ENCODE peak calls at places on chromosomes 4 and X, in eight cellular contexts. V, R, M, I, T, K, F and Z are unnamed samples.

GRCh38 chr4:6907658-6908191 is 1.9 kb upstream of the TBC1D14 start:
- DNase-seq in K (no peak), V (peak), I (peak), T (no peak), F (peak), M (peak), R (peak), Z (peak)

GRCh38 chrX:46831620-46832327 is 5.1 kb upstream of the RP2 start:
- DNase-seq in V (no peak), M (no peak), T (no peak), K (no peak), I (peak), R (no peak), F (no peak), Z (no peak)

GRCh38 chr4:20687894-20688293 is 12.4 kb upstream of the PACRGL start:
- DNase-seq in K (no peak), V (no peak), T (no peak), I (peak), F (peak), R (no peak), M (no peak), Z (peak)

GRCh38 chrX:110341189-110342035 is 17.2 kb upstream of the RTL9 start:
- DNase-seq in T (no peak), V (no peak), R (no peak), F (no peak), K (no peak), M (no peak), I (peak), Z (no peak)

GRCh38 chrX:22220941-22221340 is 51.8 kb upstream of the CBLL2 start:
- DNase-seq in F (no peak), V (no peak), K (no peak), I (peak), M (no peak), T (no peak), R (peak), Z (no peak)

GRCh38 chrX:118928126-118928525 is 46.3 kb upstream of the LONRF3 start:
- DNase-seq in V (no peak), F (peak), R (no peak), M (no peak), K (no peak), T (no peak), I (no peak), Z (no peak)

GRCh38 chr4:144644368-144645101 is 1.4 kb upstream of the HHIP start:
- DNase-seq in F (no peak), M (peak), I (no peak), K (no peak), T (no peak), V (no peak), R (no peak), Z (no peak)

GRCh38 chr4:176500894-176501293 is 181.1 kb downstream of the SPCS3 start:
- DNase-seq in M (no peak), F (no peak), R (no peak), V (no peak), I (no peak), T (no peak), K (no peak), Z (no peak)

GRCh38 chr4:185716008-185716976 is 95.7 kb downstream of the SORBS2 start:
- DNase-seq in R (no peak), K (no peak), M (no peak), V (no peak), F (peak), I (no peak), T (no peak), Z (peak)

GRCh38 chrX:131728295-131729145 is 184.6 kb downstream of the OR13H1 start:
- DNase-seq in R (no peak), M (no peak), V (peak), K (no peak), I (no peak), T (no peak), F (no peak), Z (no peak)

GRCh38 chr4:76850010-76850441 is 47.9 kb downstream of the SOWAHB start:
- DNase-seq in F (no peak), R (no peak), V (no peak), T (no peak), K (no peak), I (peak), M (no peak), Z (no peak)

GRCh38 chrX:40663880-40664630 is 16.7 kb upstream of the CXorf38 start:
- DNase-seq in I (peak), M (no peak), T (no peak), F (peak), R (no peak), K (no peak), V (no peak), Z (peak)

GRCh38 chrX:137432609-137433008 is 133.3 kb upstream of the ZIC3 start:
- DNase-seq in R (no peak), M (no peak), K (no peak), I (no peak), V (no peak), T (no peak), F (peak), Z (peak)

GRCh38 chrX:153878969-153879653 is 6.9 kb downstream of the L1CAM start:
- DNase-seq in I (no peak), R (no peak), T (no peak), M (peak), F (peak), K (no peak), V (no peak), Z (peak)

GRCh38 chrX:20594985-20595384 is 328.3 kb upstream of the RPS6KA3 start:
- DNase-seq in R (no peak), V (no peak), K (no peak), I (peak), T (no peak), M (no peak), F (peak), Z (no peak)

GRCh38 chr4:15470149-15470520 is 453 bp downstream of the CC2D2A start:
- DNase-seq in R (no peak), V (no peak), I (no peak), K (no peak), M (peak), T (no peak), F (peak), Z (no peak)

GRCh38 chr4:122739174-122739573 is 6.7 kb downstream of the BBS12 start:
- DNase-seq in R (no peak), F (no peak), V (no peak), T (no peak), I (peak), K (no peak), M (no peak), Z (no peak)

GRCh38 chrX:73262991-73263390 is 48.3 kb upstream of the NAP1L2 start:
- DNase-seq in R (peak), K (no peak), M (no peak), V (no peak), I (peak), F (peak), T (no peak), Z (no peak)

GRCh38 chrX:96480081-96480480 is 204.6 kb upstream of the DIAPH2 start:
- DNase-seq in I (peak), V (no peak), F (no peak), K (no peak), M (no peak), T (no peak), R (no peak), Z (no peak)

GRCh38 chrX:1451676-1452496 is 823 bp downstream of the ASMTL start:
- DNase-seq in T (no peak), K (no peak), F (no peak), I (no peak), R (no peak), V (peak), M (peak), Z (peak)

GRCh38 chr4:67721770-67722597 is 21.0 kb upstream of the UBA6 start:
- DNase-seq in K (no peak), T (no peak), V (no peak), F (no peak), R (no peak), M (peak), I (peak), Z (no peak)

GRCh38 chr4:55906999-55907398 is 41.7 kb upstream of the CEP135 start:
- DNase-seq in K (no peak), F (no peak), I (peak), T (no peak), V (no peak), R (no peak), M (no peak), Z (no peak)